ENCODE peak calls at places on chromosome 22, in ten cellular contexts. O is RWPE2; F is cerebellar cortex; J is activated CD4-positive, alpha-beta T cell treated with anti-CD3 and anti-CD28 coated beads, Interleukin-2, amount 50 U/mL, for 4 hours; C is stimulated activated CD8-positive, alpha-beta memory T cell treated with anti-CD3 and anti-CD28 coated beads, Interleukin-12 subunit alpha, Interleukin-12 subunit beta, amount 100 ng/mL, for 1 hour; I is SJSA1; H is nephron progenitor cell; X is tibial nerve; U is activated CD8-positive, alpha-beta memory T cell treated with anti-CD3 and anti-CD28 coated beads, Interleukin-2, amount 50 U/mL, for 48 hours; R is lung. K is an unnamed sample.

GRCh38 chr22:47777426-47777825 is 1015.0 kb downstream of the TBC1D22A start:
- DNase-seq in J (no peak), C (no peak), H (no peak), X (no peak), U (no peak), R (no peak), I (no peak), O (no peak), F (no peak), K (no peak)

GRCh38 chr22:23537421-23537820 is 42.7 kb downstream of the IGLL1 start:
- DNase-seq in O (peak), R (no peak), F (no peak), X (no peak), J (no peak), U (peak), I (no peak), H (no peak), C (no peak), K (no peak)

GRCh38 chr22:35703861-35704584 is 13.6 kb upstream of the APOL5 start:
- DNase-seq in X (no peak), F (no peak), U (no peak), R (no peak), C (no peak), J (no peak), I (no peak), O (no peak), H (no peak), K (no peak)

GRCh38 chr22:40628354-40629042 is 8.0 kb downstream of the MRTFA start:
- DNase-seq in O (no peak), C (no peak), F (no peak), H (no peak), U (no peak), R (no peak), I (no peak), J (no peak), X (no peak), K (no peak)

GRCh38 chr22:40560551-40560950 is 76.0 kb downstream of the MRTFA start:
- DNase-seq in F (peak), J (no peak), I (no peak), O (no peak), X (no peak), U (no peak), H (no peak), C (no peak), R (no peak), K (no peak)

GRCh38 chr22:29375436-29376076 is 12.8 kb downstream of the AP1B1 start:
- DNase-seq in F (no peak), I (no peak), U (no peak), J (no peak), X (no peak), C (no peak), O (no peak), H (no peak), R (no peak), K (no peak)

GRCh38 chr22:50505776-50506610 is 1.5 kb downstream of the LMF2 start:
- DNase-seq in X (no peak), R (no peak), I (peak), F (no peak), U (no peak), J (no peak), O (peak), C (no peak), H (no peak), K (no peak)

GRCh38 chr22:46180370-46181137 is 30.2 kb downstream of the PPARA start:
- DNase-seq in X (no peak), I (no peak), O (no peak), F (no peak), J (no peak), U (no peak), H (no peak), R (no peak), C (no peak), K (peak)

GRCh38 chr22:28600546-28601143 is 79.0 kb downstream of the TTC28 start:
- DNase-seq in F (peak), H (no peak), X (no peak), R (no peak), J (no peak), C (no peak), U (no peak), I (no peak), O (no peak), K (peak)

GRCh38 chr22:27110985-27111451 is 453.6 kb downstream of the MIAT start:
- DNase-seq in F (no peak), C (no peak), J (no peak), H (no peak), R (no peak), O (no peak), U (no peak), X (no peak), I (peak), K (peak)

GRCh38 chr22:33210129-33210784 is 152.1 kb upstream of the SYN3 start:
- DNase-seq in H (peak), R (peak), X (no peak), C (no peak), F (peak), U (peak), J (no peak), I (peak), O (no peak), K (peak)

GRCh38 chr22:43974028-43974545 is 18.8 kb downstream of the SAMM50 start:
- DNase-seq in C (no peak), F (no peak), X (no peak), R (no peak), H (no peak), J (no peak), U (no peak), O (no peak), I (no peak), K (no peak)

GRCh38 chr22:28297504-28297903 is 378.4 kb upstream of the PITPNB start:
- DNase-seq in C (no peak), R (no peak), U (no peak), O (no peak), F (no peak), X (no peak), J (no peak), H (no peak), I (no peak), K (no peak)

GRCh38 chr22:43482310-43482625 is 70.5 kb downstream of the MPPED1 start:
- DNase-seq in F (no peak), U (no peak), R (no peak), X (no peak), H (no peak), C (no peak), J (no peak), I (no peak), O (no peak), K (no peak)

GRCh38 chr22:22892096-22893052 is 4.8 kb downstream of the IGLL5 start:
- DNase-seq in O (no peak), U (peak), C (no peak), J (no peak), R (no peak), X (no peak), I (no peak), F (no peak), H (no peak), K (no peak)